ENCODE peak calls at places on chromosomes 2 and 18, in nine cellular contexts. J is small intestine, F is osteoblast, N is SJSA1, U is lung, R is endodermal cell, V is BE2C, D is astrocyte, B is tibial artery. G is an unnamed sample.

GRCh38 chr2:75241696-75242095 is 42.4 kb upstream of the TACR1 start:
- DNase-seq in J (no peak), F (peak; percentile 43), N (no peak), U (no peak), R (no peak), V (no peak), D (no peak), B (no peak), G (no peak)

GRCh38 chr2:189287982-189288494 is 108.5 kb upstream of the COL5A2 start:
- DNase-seq in J (peak; percentile 27), F (no peak), N (no peak), U (no peak), R (no peak), V (no peak), D (peak; percentile 83), B (no peak), G (no peak)

GRCh38 chr2:20638646-20639430 is 12.1 kb downstream of the HS1BP3 start:
- DNase-seq in J (no peak), F (no peak), N (no peak), U (no peak), R (no peak), V (no peak), D (no peak), B (no peak), G (no peak)

GRCh38 chr2:14752294-14752693 is 119.8 kb downstream of the LRATD1 start:
- DNase-seq in J (no peak), F (no peak), N (no peak), U (no peak), R (no peak), V (no peak), D (no peak), B (no peak), G (no peak)

GRCh38 chr2:42050350-42051167 is 2.7 kb downstream of the PKDCC start:
- DNase-seq in J (no peak), F (peak; percentile 81), N (no peak), U (no peak), R (no peak), V (no peak), D (no peak), B (no peak), G (no peak)

GRCh38 chr2:128581849-128582244 is 263.2 kb upstream of the HS6ST1 start:
- DNase-seq in J (no peak), F (no peak), N (no peak), U (no peak), R (no peak), V (no peak), D (no peak), B (no peak), G (no peak)

GRCh38 chr18:75211002-75211621 is 515 bp downstream of the TSHZ1 start:
- DNase-seq in J (no peak), F (no peak), N (no peak), U (no peak), R (peak; percentile 62), V (no peak), D (no peak), B (no peak), G (no peak)

GRCh38 chr2:149219853-149220252 is 110.5 kb upstream of the LYPD6 start:
- DNase-seq in J (no peak), F (no peak), N (no peak), U (no peak), R (no peak), V (no peak), D (no peak), B (no peak), G (no peak)

GRCh38 chr2:66537001-66537400 is 102.1 kb downstream of the MEIS1 start:
- DNase-seq in J (no peak), F (no peak), N (no peak), U (no peak), R (peak; percentile 69), V (no peak), D (no peak), B (no peak), G (no peak)

GRCh38 chr2:95759481-95760246 is 167.9 kb downstream of the TRIM43 start:
- DNase-seq in J (no peak), F (no peak), N (no peak), U (no peak), R (no peak), V (no peak), D (no peak), B (no peak), G (no peak)

GRCh38 chr18:72544092-72544886 is at the start of gene CBLN2:
- DNase-seq in J (peak; percentile 17), F (peak; percentile 98), N (peak; percentile 54), U (no peak), R (peak; percentile 93), V (peak; percentile 78), D (peak; percentile 41), B (no peak), G (no peak)

GRCh38 chr2:46365913-46366674 is 68.9 kb downstream of the EPAS1 start:
- DNase-seq in J (no peak), F (no peak), N (no peak), U (no peak), R (no peak), V (no peak), D (peak; percentile 12), B (no peak), G (no peak)

GRCh38 chr2:179410552-179411356 is 146.1 kb upstream of the SESTD1 start:
- DNase-seq in J (peak; percentile 60), F (no peak), N (no peak), U (peak; percentile 38), R (peak; percentile 75), V (peak; percentile 21), D (peak; percentile 30), B (peak; percentile 38), G (no peak)

DNA sequence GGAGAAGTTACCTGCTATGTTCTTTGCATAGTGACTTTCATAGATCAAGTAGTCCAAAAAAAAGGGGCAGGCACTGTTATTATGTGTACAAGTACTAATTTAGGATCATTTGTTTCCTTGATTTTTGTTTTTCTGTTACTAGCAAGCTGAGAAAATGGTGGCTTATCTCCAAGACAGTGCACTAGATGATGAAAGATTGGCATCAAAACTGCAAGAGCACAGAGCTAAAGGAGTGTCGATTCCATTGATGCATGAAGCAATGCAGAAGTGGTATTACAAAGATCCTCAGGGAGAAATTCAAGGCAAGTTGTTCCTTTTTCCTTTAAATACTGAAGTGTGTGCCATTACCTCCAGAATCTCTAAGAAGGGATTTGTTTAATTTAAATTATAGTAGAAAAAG is 19.6 kb upstream of the KCNJ13 start:
- DNase-seq in J (no peak), F (no peak), N (no peak), U (no peak), R (no peak), V (no peak), D (no peak), B (no peak), G (no peak)
- H3K36me3 ChIP-seq in J (peaks cover 20% of the 10 kb centered on the region), F (peaks cover 58% of the 10 kb centered on the region), N (peaks cover 64% of the 10 kb centered on the region), U (peaks cover 49% of the 10 kb centered on the region), R (peaks cover 77% of the 10 kb centered on the region), V (peaks cover 55% of the 10 kb centered on the region), D (peaks cover 29% of the 10 kb centered on the region), B (peaks cover 65% of the 10 kb centered on the region), G (peaks cover 91% of the 10 kb centered on the region)

DNA sequence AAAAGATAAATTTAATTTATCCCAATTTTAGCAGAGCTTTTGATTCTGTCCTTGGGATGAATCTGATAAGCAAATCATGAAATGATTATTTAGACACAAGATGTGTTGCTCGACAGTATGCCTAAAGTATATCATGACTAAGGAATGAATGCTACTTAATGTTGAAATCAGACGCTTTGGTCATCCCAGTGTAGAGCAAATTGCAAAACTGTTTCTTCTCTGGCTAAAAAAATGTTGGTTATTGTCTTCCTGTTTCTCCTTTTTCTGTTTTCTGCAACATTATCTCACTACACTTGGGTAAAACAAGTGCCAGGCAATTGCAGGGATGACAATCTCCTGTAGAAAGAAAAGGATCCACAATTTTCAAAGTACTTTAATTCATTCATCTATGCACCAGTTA is 66.4 kb downstream of the BABAM2 start:
- DNase-seq in J (no peak), F (no peak), N (no peak), U (no peak), R (no peak), V (no peak), D (peak; percentile 57), B (no peak), G (no peak)
- H3K4me1 ChIP-seq in J (no peaks in the 10 kb centered on the region), F (peaks cover 79% of the 10 kb centered on the region), N (peaks cover 55% of the 10 kb centered on the region), U (peaks cover 36% of the 10 kb centered on the region), R (no peaks in the 10 kb centered on the region), V (peaks cover 20% of the 10 kb centered on the region), D (peaks cover 49% of the 10 kb centered on the region), B (peaks cover 26% of the 10 kb centered on the region), G (peaks cover 42% of the 10 kb centered on the region)

DNA sequence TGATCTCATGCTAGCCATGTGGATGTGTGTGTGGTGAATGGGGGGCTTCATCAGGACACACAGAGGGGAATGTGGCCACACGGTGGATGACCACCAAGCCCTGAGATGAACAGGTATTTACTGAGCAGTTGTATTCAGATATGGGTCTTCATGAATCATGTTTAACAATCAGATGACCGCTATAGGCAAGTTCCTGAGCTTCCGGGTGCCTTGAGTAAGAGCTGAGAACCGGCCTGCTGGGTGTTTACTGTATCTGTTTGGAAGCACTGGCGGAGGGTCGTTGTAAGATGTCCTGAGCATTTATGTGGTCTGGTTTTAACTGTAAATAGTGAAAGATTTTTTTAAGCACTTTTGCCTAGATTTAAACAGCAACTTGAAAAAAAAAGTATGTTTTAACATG is 43.9 kb downstream of the BOLA3 start:
- DNase-seq in J (no peak), F (no peak), N (no peak), U (no peak), R (peak; percentile 18), V (no peak), D (no peak), B (no peak), G (no peak)
- H3K36me3 ChIP-seq in J (peaks cover 17% of the 10 kb centered on the region), F (peaks cover 7% of the 10 kb centered on the region), N (peaks cover 17% of the 10 kb centered on the region), U (peaks cover 3% of the 10 kb centered on the region), R (peaks cover 32% of the 10 kb centered on the region), V (peaks cover 6% of the 10 kb centered on the region), D (peaks cover 2% of the 10 kb centered on the region), B (peaks cover 21% of the 10 kb centered on the region), G (no peaks in the 10 kb centered on the region)

GRCh38 chr2:237707859-237708398 is 80.5 kb downstream of the LRRFIP1 start:
- DNase-seq in J (no peak), F (no peak), N (no peak), U (no peak), R (no peak), V (no peak), D (no peak), B (no peak), G (no peak)

GRCh38 chr2:237704476-237705224 is 77.3 kb downstream of the LRRFIP1 start:
- DNase-seq in J (peak; percentile 51), F (peak; percentile 90), N (peak; percentile 74), U (no peak), R (no peak), V (no peak), D (peak; percentile 68), B (no peak), G (no peak)

GRCh38 chr2:237705225-237705524 is 77.8 kb downstream of the LRRFIP1 start:
- DNase-seq in J (no peak), F (peak; percentile 84), N (no peak), U (no peak), R (no peak), V (no peak), D (peak; percentile 71), B (no peak), G (no peak)

GRCh38 chr2:237708491-237708890 is 81.1 kb downstream of the LRRFIP1 start:
- DNase-seq in J (no peak), F (no peak), N (no peak), U (no peak), R (no peak), V (no peak), D (no peak), B (no peak), G (no peak)

DNA sequence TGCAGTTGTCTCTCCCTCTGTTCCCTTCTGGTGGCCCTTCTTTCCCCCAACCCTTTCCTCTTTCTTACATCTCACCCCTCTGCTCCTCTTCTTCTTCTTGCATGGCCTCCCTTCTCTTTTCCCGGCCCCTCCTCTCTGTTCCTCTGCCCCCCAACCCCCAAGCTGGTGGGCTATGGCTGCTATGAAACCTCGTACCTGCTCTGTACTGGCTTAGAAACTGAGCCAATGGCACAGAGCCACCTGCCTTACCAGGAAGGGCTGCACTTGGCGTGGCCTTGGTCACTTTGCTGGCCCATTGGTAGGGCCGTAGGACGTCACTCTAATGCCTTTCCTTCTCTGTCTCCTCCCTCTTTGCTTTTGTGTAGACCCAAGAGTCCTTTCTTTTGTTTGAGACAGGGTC is 78.9 kb downstream of the LRRFIP1 start:
- DNase-seq in J (no peak), F (no peak), N (no peak), U (no peak), R (no peak), V (no peak), D (no peak), B (no peak), G (no peak)
- H3K4me1 ChIP-seq in J (peaks cover 18% of the 10 kb centered on the region), F (peaks cover 39% of the 10 kb centered on the region), N (peaks cover 53% of the 10 kb centered on the region), U (peaks cover 45% of the 10 kb centered on the region), R (peaks cover 24% of the 10 kb centered on the region), V (peaks cover 19% of the 10 kb centered on the region), D (peaks cover 38% of the 10 kb centered on the region), B (peaks cover 70% of the 10 kb centered on the region), G (peaks cover 27% of the 10 kb centered on the region)